ENCODE peak calls at places on chromosomes 4 and X, in five cellular contexts. N, E, C, V and I are unnamed samples. For H3K27me3, the result is how much of the 10 kb centered on the place peaks cover.

GRCh38 chrX:120293015-120293414 is 18.2 kb downstream of the TMEM255A start:
- DNase-seq in C (no peak), N (no peak), V (no peak), E (no peak), I (no peak)

GRCh38 chr4:10186228-10187214 is 69.9 kb upstream of the WDR1 start:
- DNase-seq in V (no peak), N (no peak), C (no peak), E (no peak), I (no peak)

GRCh38 chr4:8453957-8454356 is 13.4 kb downstream of the TRMT44 start:
- DNase-seq in V (no peak), N (no peak), C (no peak), E (no peak), I (no peak)

GRCh38 chr4:2768921-2769336 is 12.8 kb upstream of the TNIP2 start:
- DNase-seq in C (no peak), V (no peak), N (no peak), E (no peak), I (no peak)

GRCh38 chr4:13378973-13379759 is 105.0 kb downstream of the RAB28 start:
- DNase-seq in N (no peak), C (no peak), V (no peak), E (no peak), I (no peak)

GRCh38 chr4:134700251-134700650 is 498.7 kb upstream of the PABPC4L start:
- DNase-seq in V (no peak), E (no peak), C (no peak), N (no peak), I (no peak)

GRCh38 chr4:89482248-89482647 is 174.6 kb upstream of the GPRIN3 start:
- DNase-seq in N (no peak), V (peak), C (no peak), E (no peak), I (no peak)

GRCh38 chr4:38154681-38155588 is 194.7 kb downstream of the PTTG2 start:
- DNase-seq in N (peak), V (no peak), C (peak), E (peak), I (peak)

GRCh38 chrX:108397627-108398392 is 40.4 kb downstream of the COL4A6 start:
- DNase-seq in C (no peak), E (no peak), N (no peak), V (no peak), I (no peak)

GRCh38 chrX:47583240-47583861 is 1.1 kb downstream of the TIMP1 start:
- DNase-seq in V (no peak), N (no peak), E (no peak), C (no peak), I (no peak)

GRCh38 chr4:136369073-136369472 is 1163.2 kb downstream of the PCDH18 start:
- DNase-seq in V (no peak), N (no peak), C (no peak), E (no peak), I (no peak)

GRCh38 chr4:92387459-92388069 is 83.8 kb downstream of the GRID2 start:
- DNase-seq in V (peak), E (no peak), N (no peak), C (no peak), I (no peak)

GRCh38 chr4:78482281-78482680 is 69.3 kb upstream of the ANXA3 start:
- DNase-seq in V (no peak), C (no peak), N (no peak), E (no peak), I (no peak)

GRCh38 chr4:1472911-1473518 is 66.8 kb upstream of the NKX1-1 start:
- DNase-seq in N (no peak), E (no peak), C (no peak), V (no peak), I (no peak)

GRCh38 chr4:28883211-28883610 is 1837.0 kb upstream of the PCDH7 start:
- DNase-seq in E (no peak), V (no peak), N (no peak), C (no peak), I (no peak)

GRCh38 chr4:151738706-151739105 is 22.1 kb downstream of the GATB start:
- DNase-seq in C (no peak), E (no peak), N (no peak), V (no peak), I (no peak)

GRCh38 chr4:17065821-17066220 is 167.4 kb upstream of the LDB2 start:
- DNase-seq in N (no peak), E (no peak), C (no peak), V (no peak), I (no peak)

GRCh38 chrX:44157858-44158257 is 184.7 kb upstream of the NDP start:
- DNase-seq in N (no peak), E (no peak), C (no peak), V (no peak), I (no peak)

GRCh38 chr4:21512351-21512750 is 436.2 kb downstream of the KCNIP4 start:
- DNase-seq in E (no peak), N (no peak), V (peak), C (peak), I (no peak)

GRCh38 chr4:141346144-141346543 is 125.4 kb downstream of the ZNF330 start:
- DNase-seq in N (no peak), V (peak), E (no peak), C (no peak), I (no peak)

GRCh38 chr4:1466034-1466960 is 60.1 kb upstream of the NKX1-1 start:
- DNase-seq in E (no peak), C (no peak), V (no peak), N (no peak), I (no peak)

GRCh38 chr4:125833-126232 is 1.5 kb downstream of the ZNF718 start:
- DNase-seq in V (peak), E (no peak), N (no peak), C (no peak), I (no peak)

GRCh38 chr4:156169011-156169410 is 215.3 kb upstream of the CTSO start:
- DNase-seq in N (no peak), C (no peak), E (no peak), V (peak), I (no peak)

GRCh38 chr4:149980941-149981340 is 97.3 kb upstream of the DCLK2 start:
- DNase-seq in E (peak), V (peak), N (peak), C (peak), I (no peak)

GRCh38 chr4:129344058-129344457 is 248.1 kb downstream of the C4orf33 start:
- DNase-seq in N (no peak), E (peak), V (peak), C (no peak), I (no peak)

GRCh38 chr4:6498511-6499240 is 26.3 kb upstream of the PPP2R2C start:
- DNase-seq in V (no peak), C (no peak), N (no peak), E (no peak), I (no peak)

GRCh38 chrX:6228720-6229119 is at the start of gene NLGN4X:
- DNase-seq in C (no peak), N (no peak), E (no peak), V (no peak), I (no peak)

GRCh38 chr4:163495900-163496299 is 1.4 kb downstream of the TMA16 start:
- DNase-seq in C (no peak), V (no peak), E (no peak), N (no peak), I (no peak)

GRCh38 chrX:155997436-155997835 is at the start of gene IL9R:
- DNase-seq in C (no peak), E (no peak), N (no peak), V (peak), I (no peak)

GRCh38 chr4:144658908-144659307 is 13.0 kb downstream of the HHIP start:
- DNase-seq in C (no peak), E (no peak), V (no peak), N (no peak), I (no peak)

GRCh38 chr4:170007113-170007512 is 19.1 kb downstream of the MFAP3L start:
- DNase-seq in C (no peak), N (no peak), V (peak), E (no peak), I (no peak)

GRCh38 chr4:138627096-138627495 is 384.9 kb upstream of the SLC7A11 start:
- DNase-seq in V (no peak), N (no peak), C (no peak), E (no peak), I (no peak)

GRCh38 chr4:146637853-146638800 is 566 bp upstream of the POU4F2 start:
- DNase-seq in V (no peak), C (no peak), N (no peak), E (no peak), I (peak)

GRCh38 chr4:20625460-20625859 is 74.8 kb upstream of the PACRGL start:
- DNase-seq in C (no peak), V (peak), E (peak), N (no peak), I (no peak)

GRCh38 chr4:61200991-61201526 is 933 bp downstream of the ADGRL3 start:
- DNase-seq in V (peak), N (no peak), E (no peak), C (no peak), I (no peak)

GRCh38 chr4:87530868-87531267 is 1.7 kb upstream of the SPARCL1 start:
- DNase-seq in V (no peak), C (peak), N (peak), E (peak), I (no peak)

GRCh38 chr4:177573487-177573886 is 131.2 kb upstream of the AGA start:
- DNase-seq in V (no peak), E (no peak), C (no peak), N (no peak), I (no peak)

GRCh38 chr4:118758293-118758692 is 73.1 kb downstream of the METTL14 start:
- DNase-seq in E (no peak), N (no peak), C (no peak), V (no peak), I (no peak)

GRCh38 chr4:76799139-76799538 is 98.8 kb downstream of the SOWAHB start:
- DNase-seq in C (no peak), E (no peak), N (no peak), V (peak), I (no peak)

GRCh38 chrX:48996969-48997368 is 5.1 kb downstream of the GRIPAP1 start:
- DNase-seq in N (no peak), E (no peak), C (no peak), V (no peak), I (no peak)
- H3K27me3 ChIP-seq in N (under half), E (under half), C (under half), V (under half), I (under half)

DNA sequence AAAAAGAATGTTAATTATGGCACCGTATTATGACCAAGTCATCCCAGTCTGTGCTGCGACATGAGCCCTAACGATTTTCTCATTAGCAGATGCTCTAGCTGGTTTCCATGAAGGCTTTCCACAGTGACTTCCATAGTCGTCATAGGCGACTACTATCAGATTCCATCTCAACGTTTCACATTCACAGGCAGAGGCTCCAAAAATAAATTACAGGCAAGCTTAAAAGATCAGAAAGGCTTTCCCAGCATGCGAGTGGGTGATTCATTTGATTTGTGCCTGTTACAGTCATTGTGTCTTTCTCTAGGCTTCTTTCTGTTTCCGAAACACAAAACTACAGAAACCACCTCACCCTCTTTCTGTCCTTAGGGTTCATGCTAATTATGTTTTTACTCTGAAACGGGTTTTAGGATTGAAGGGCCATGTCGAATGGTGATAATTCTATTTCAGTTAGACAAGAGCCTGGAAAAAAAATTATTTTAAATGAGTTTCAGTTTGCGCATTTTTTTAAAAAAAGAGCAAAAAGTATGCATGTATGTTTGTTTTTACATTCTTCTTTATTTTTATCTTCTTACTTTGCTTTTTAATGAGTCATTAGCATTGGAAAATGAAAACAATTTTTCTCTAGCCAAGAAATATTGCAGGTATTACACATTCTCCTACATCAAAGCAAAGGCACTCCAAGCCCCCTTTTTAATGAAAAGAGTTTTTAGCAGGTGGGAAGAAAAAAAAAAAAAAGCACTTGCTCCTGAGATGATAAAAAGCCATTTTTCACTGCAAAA is 43.4 kb downstream of the PALLD start:
- DNase-seq in V (no peak), C (no peak), N (no peak), E (no peak), I (no peak)
- TF ChIP-seq POLR2AphosphoS5 in V (no peak), C (no peak), N (no peak), E (no peak), I (no peak)

GRCh38 chrX:153642655-153643430 is 4.2 kb upstream of the DUSP9 start:
- DNase-seq in C (no peak), E (no peak), V (no peak), N (no peak), I (no peak)

GRCh38 chrX:153645151-153645550 is 1.9 kb upstream of the DUSP9 start:
- DNase-seq in E (no peak), V (no peak), C (no peak), N (no peak), I (no peak)

GRCh38 chrX:153644356-153645125 is 2.5 kb upstream of the DUSP9 start:
- DNase-seq in C (no peak), N (no peak), E (no peak), V (no peak), I (peak)

GRCh38 chrX:153642313-153642654 is 4.7 kb upstream of the DUSP9 start:
- DNase-seq in C (no peak), E (no peak), V (no peak), N (no peak), I (no peak)

GRCh38 chrX:153643431-153644351 is 3.3 kb upstream of the DUSP9 start:
- DNase-seq in V (no peak), C (no peak), E (no peak), N (no peak), I (no peak)
- H3K27me3 ChIP-seq in V (half or more), C (under half), E (half or more), N (half or more), I (under half)

GRCh38 chrX:153728095-153728494 is 3.4 kb downstream of the ABCD1 start:
- DNase-seq in C (no peak), N (no peak), V (no peak), E (no peak), I (no peak)

GRCh38 chrX:153727108-153727931 is 2.7 kb downstream of the ABCD1 start:
- DNase-seq in E (peak), N (peak), V (peak), C (peak), I (no peak)

GRCh38 chrX:153725039-153725831 is 579 bp downstream of the ABCD1 start:
- DNase-seq in V (peak), C (no peak), E (no peak), N (no peak), I (peak)

GRCh38 chrX:153725832-153726285 is 1.2 kb downstream of the ABCD1 start:
- DNase-seq in N (no peak), V (no peak), C (no peak), E (no peak), I (peak)

GRCh38 chrX:153726286-153727107 is 1.8 kb downstream of the ABCD1 start:
- DNase-seq in N (peak), V (peak), C (no peak), E (peak), I (peak)
- TF ChIP-seq POLR2AphosphoS5 in N (no peak), V (peak), C (no peak), E (no peak), I (peak)

GRCh38 chrX:150159537-150159936 is 203.6 kb upstream of the MAMLD1 start:
- DNase-seq in E (no peak), V (no peak), N (no peak), C (no peak), I (no peak)
- H3K27me3 ChIP-seq in E (under half), V (under half), N (under half), C (under half), I (under half)